ENCODE peak calls at places on chromosomes 1 and 21, in eight cellular contexts. M is GM10248; L is stimulated activated CD8-positive, alpha-beta memory T cell treated with anti-CD3 and anti-CD28 coated beads, Interleukin-7, amount 100 ng/mL, for 1 hour; H is GM23248; C is NCI-H2081; R is progenitor cell of endocrine pancreas; P is T-helper 1 cell; F is ELR. Y is an unnamed sample.
A peak's percentile ranks its signal among the peaks of the same experiment; 100 is the strongest.

GRCh38 chr1:208235983-208236761 is 8.0 kb downstream of the PLXNA2 start:
- DNase-seq in M (no peak), R (no peak), C (no peak), P (no peak), H (peak; percentile 82), L (no peak), F (peak; percentile 80), Y (no peak)

GRCh38 chr1:171637928-171638576 is 14.4 kb downstream of the MYOC start:
- DNase-seq in F (no peak), P (no peak), M (no peak), L (no peak), H (peak; percentile 3), R (no peak), C (no peak), Y (no peak)

GRCh38 chr1:221548942-221549341 is 192.9 kb downstream of the DUSP10 start:
- DNase-seq in F (no peak), H (no peak), L (no peak), P (no peak), R (no peak), M (no peak), C (no peak), Y (no peak)

GRCh38 chr1:7468248-7468647 is 302.8 kb upstream of the VAMP3 start:
- DNase-seq in H (no peak), L (no peak), M (no peak), C (no peak), F (no peak), R (no peak), P (no peak), Y (no peak)

GRCh38 chr1:21779613-21780521 is 3.1 kb downstream of the USP48 start:
- DNase-seq in H (no peak), F (no peak), C (no peak), L (no peak), M (peak; percentile 44), R (no peak), P (no peak), Y (no peak)

GRCh38 chr1:154796303-154796892 is 73.7 kb downstream of the KCNN3 start:
- DNase-seq in R (no peak), P (no peak), M (no peak), L (no peak), C (no peak), F (no peak), H (no peak), Y (peak; percentile 12)

GRCh38 chr1:55931272-55931940 is 648.0 kb downstream of the PLPP3 start:
- DNase-seq in H (no peak), P (no peak), M (no peak), C (no peak), F (no peak), L (no peak), R (no peak), Y (no peak)

GRCh38 chr21:44050276-44050675 is 38.2 kb downstream of the TRAPPC10 start:
- DNase-seq in R (no peak), M (no peak), C (no peak), F (no peak), P (no peak), L (no peak), H (no peak), Y (no peak)

GRCh38 chr21:39633770-39634181 is 21.0 kb downstream of the B3GALT5 start:
- DNase-seq in F (peak; percentile 95), R (no peak), C (no peak), H (peak; percentile 91), M (no peak), P (no peak), L (no peak), Y (no peak)

GRCh38 chr21:42063206-42063577 is 7.9 kb upstream of the UMODL1 start:
- DNase-seq in H (no peak), M (no peak), R (no peak), P (peak; percentile 14), F (no peak), L (no peak), C (no peak), Y (peak; percentile 71)

GRCh38 chr1:106768501-106768900 is 288.0 kb upstream of the PRMT6 start:
- DNase-seq in M (no peak), P (no peak), F (peak; percentile 45), C (no peak), H (peak; percentile 54), R (no peak), L (no peak), Y (no peak)

GRCh38 chr1:218164930-218165686 is 120.0 kb upstream of the RRP15 start:
- DNase-seq in P (no peak), R (peak; percentile 30), F (peak; percentile 46), M (peak; percentile 22), C (peak; percentile 70), L (no peak), H (peak; percentile 40), Y (no peak)

GRCh38 chr1:40988280-40988679 is 8.8 kb downstream of the CTPS1 start:
- DNase-seq in L (no peak), M (no peak), H (no peak), P (no peak), C (no peak), F (no peak), R (no peak), Y (no peak)

GRCh38 chr21:45032977-45033705 is 41.2 kb upstream of the ADARB1 start:
- DNase-seq in C (no peak), P (no peak), F (no peak), H (no peak), L (no peak), M (no peak), R (no peak), Y (peak; percentile 25)

GRCh38 chr1:200364831-200365230 is 45.0 kb downstream of the ZNF281 start:
- DNase-seq in M (no peak), H (peak; percentile 81), R (no peak), F (peak; percentile 52), L (no peak), P (no peak), C (no peak), Y (no peak)

GRCh38 chr1:226482975-226483660 is 65.4 kb upstream of the STUM start:
- DNase-seq in C (no peak), L (no peak), P (no peak), H (no peak), M (no peak), F (peak; percentile 11), R (no peak), Y (peak; percentile 91)

GRCh38 chr21:16775056-16775455 is 737.8 kb upstream of the CXADR start:
- DNase-seq in M (no peak), F (no peak), L (no peak), P (no peak), R (no peak), H (no peak), C (peak; percentile 29), Y (no peak)

GRCh38 chr1:48654606-48655210 is 122.0 kb downstream of the BEND5 start:
- DNase-seq in M (no peak), R (no peak), P (no peak), F (no peak), L (no peak), H (no peak), C (no peak), Y (no peak)

GRCh38 chr1:151327903-151328674 is 873 bp upstream of the PI4KB start:
- DNase-seq in F (no peak), M (no peak), R (no peak), H (peak; percentile 58), P (no peak), C (peak; percentile 55), L (no peak), Y (no peak)

GRCh38 chr1:202046748-202047708 is 36.6 kb downstream of the ELF3 start:
- DNase-seq in L (no peak), C (no peak), H (peak; percentile 54), R (no peak), M (no peak), F (peak; percentile 46), P (no peak), Y (no peak)

GRCh38 chr1:42908046-42908445 is 50.6 kb downstream of the SLC2A1 start:
- DNase-seq in C (peak; percentile 38), H (no peak), F (no peak), P (no peak), M (no peak), L (no peak), R (no peak), Y (no peak)

GRCh38 chr1:115060501-115060900 is 28.8 kb downstream of the TSPAN2 start:
- DNase-seq in R (no peak), F (peak; percentile 8), M (no peak), P (no peak), H (no peak), C (no peak), L (no peak), Y (no peak)

GRCh38 chr1:95217371-95217770 is 16.6 kb upstream of the RWDD3 start:
- DNase-seq in L (no peak), F (no peak), M (no peak), P (no peak), H (no peak), R (no peak), C (no peak), Y (no peak)

GRCh38 chr21:28133116-28133515 is 859.6 kb downstream of the LTN1 start:
- DNase-seq in C (no peak), P (no peak), R (no peak), F (no peak), M (no peak), L (no peak), H (no peak), Y (no peak)

GRCh38 chr1:235018161-235018560 is 110.5 kb downstream of the TOMM20 start:
- DNase-seq in R (no peak), P (no peak), H (peak; percentile 99), C (no peak), M (no peak), L (no peak), F (peak; percentile 98), Y (no peak)

GRCh38 chr1:40838980-40839942 is 22.9 kb downstream of the CITED4 start:
- DNase-seq in L (no peak), F (no peak), M (no peak), H (no peak), C (no peak), P (no peak), R (no peak), Y (no peak)

GRCh38 chr1:1973716-1974642 is 29.6 kb downstream of the CFAP74 start:
- DNase-seq in R (no peak), P (no peak), L (no peak), M (no peak), H (no peak), C (no peak), F (peak; percentile 9), Y (no peak)

GRCh38 chr1:198970919-198971318 is 332.1 kb downstream of the PTPRC start:
- DNase-seq in M (no peak), C (peak; percentile 59), R (no peak), F (peak; percentile 59), L (no peak), P (no peak), H (peak; percentile 51), Y (peak; percentile 89)

GRCh38 chr1:36609241-36610027 is 126.7 kb upstream of the CSF3R start:
- DNase-seq in F (peak; percentile 73), L (no peak), P (peak; percentile 5), R (peak; percentile 37), H (peak; percentile 62), M (peak; percentile 76), C (peak; percentile 83), Y (peak; percentile 74)

GRCh38 chr1:38915352-38915948 is 26.2 kb downstream of the RHBDL2 start:
- DNase-seq in H (peak; percentile 26), R (no peak), L (no peak), P (no peak), C (no peak), F (peak; percentile 9), M (no peak), Y (no peak)

GRCh38 chr1:46742069-46742468 is 23.2 kb upstream of the EFCAB14 start:
- DNase-seq in C (no peak), R (no peak), L (no peak), F (no peak), M (no peak), H (no peak), P (no peak), Y (no peak)

GRCh38 chr1:169105434-169106094 is 926 bp upstream of the ATP1B1 start:
- DNase-seq in H (peak; percentile 52), L (no peak), M (peak; percentile 66), F (peak; percentile 56), P (peak; percentile 22), R (peak; percentile 79), C (peak; percentile 90), Y (peak; percentile 85)

GRCh38 chr1:176949033-176949662 is 215.4 kb downstream of the ASTN1 start:
- DNase-seq in C (no peak), H (peak; percentile 43), P (no peak), M (peak; percentile 40), R (peak; percentile 67), L (no peak), F (peak; percentile 62), Y (peak; percentile 66)

GRCh38 chr1:17377325-17377953 is 5.4 kb downstream of the PADI6 start:
- DNase-seq in F (no peak), M (no peak), R (no peak), H (no peak), L (no peak), C (no peak), P (no peak), Y (no peak)

Y was measured in NB4.